ENCODE peak calls at places on chromosome X, in nine cellular contexts. One of them, this sample, is unnamed.

GRCh38 chrX:129188223-129188622 is 335.1 kb downstream of the SMARCA1 start:
- DNase-seq in uterus: no peak
- DNase-seq in stimulated activated CD8-positive, alpha-beta memory T cell treated with anti-CD3 and anti-CD28 coated beads, Interleukin-4, amount 100 ng/mL, for 1 hour: no peak
- DNase-seq in hepatic stellate cell: no peak
- DNase-seq in left cardiac atrium: no peak
- DNase-seq in astrocyte of the spinal cord: no peak
- DNase-seq in HS-5: no peak
- DNase-seq in T follicular helper cell: no peak
- DNase-seq in NCI-H82: no peak
- DNase-seq in this sample: no peak

GRCh38 chrX:40476958-40477357 is 103.8 kb upstream of the ATP6AP2 start:
- DNase-seq in uterus: no peak
- DNase-seq in stimulated activated CD8-positive, alpha-beta memory T cell treated with anti-CD3 and anti-CD28 coated beads, Interleukin-4, amount 100 ng/mL, for 1 hour: no peak
- DNase-seq in hepatic stellate cell: no peak
- DNase-seq in left cardiac atrium: no peak
- DNase-seq in astrocyte of the spinal cord: no peak
- DNase-seq in HS-5: no peak
- DNase-seq in T follicular helper cell: no peak
- DNase-seq in NCI-H82: peak; percentile 20
- DNase-seq in this sample: no peak

GRCh38 chrX:149618871-149619270 is 12.7 kb downstream of the TMEM185A start:
- DNase-seq in uterus: no peak
- DNase-seq in stimulated activated CD8-positive, alpha-beta memory T cell treated with anti-CD3 and anti-CD28 coated beads, Interleukin-4, amount 100 ng/mL, for 1 hour: no peak
- DNase-seq in hepatic stellate cell: no peak
- DNase-seq in left cardiac atrium: no peak
- DNase-seq in astrocyte of the spinal cord: no peak
- DNase-seq in HS-5: no peak
- DNase-seq in T follicular helper cell: no peak
- DNase-seq in NCI-H82: no peak
- DNase-seq in this sample: no peak

GRCh38 chrX:24282381-24283121 is 31.3 kb downstream of the SUPT20HL2 start:
- DNase-seq in uterus: no peak
- DNase-seq in stimulated activated CD8-positive, alpha-beta memory T cell treated with anti-CD3 and anti-CD28 coated beads, Interleukin-4, amount 100 ng/mL, for 1 hour: no peak
- DNase-seq in hepatic stellate cell: no peak
- DNase-seq in left cardiac atrium: no peak
- DNase-seq in astrocyte of the spinal cord: peak; percentile 31
- DNase-seq in HS-5: no peak
- DNase-seq in T follicular helper cell: no peak
- DNase-seq in NCI-H82: no peak
- DNase-seq in this sample: no peak

GRCh38 chrX:119181491-119181890 is 53.9 kb upstream of the KIAA1210 start:
- DNase-seq in uterus: no peak
- DNase-seq in stimulated activated CD8-positive, alpha-beta memory T cell treated with anti-CD3 and anti-CD28 coated beads, Interleukin-4, amount 100 ng/mL, for 1 hour: no peak
- DNase-seq in hepatic stellate cell: no peak
- DNase-seq in left cardiac atrium: no peak
- DNase-seq in astrocyte of the spinal cord: no peak
- DNase-seq in HS-5: no peak
- DNase-seq in T follicular helper cell: no peak
- DNase-seq in NCI-H82: peak; percentile 21
- DNase-seq in this sample: no peak

GRCh38 chrX:107721318-107721717 is 54.3 kb downstream of the TSC22D3 start:
- DNase-seq in uterus: no peak
- DNase-seq in stimulated activated CD8-positive, alpha-beta memory T cell treated with anti-CD3 and anti-CD28 coated beads, Interleukin-4, amount 100 ng/mL, for 1 hour: no peak
- DNase-seq in hepatic stellate cell: no peak
- DNase-seq in left cardiac atrium: no peak
- DNase-seq in astrocyte of the spinal cord: no peak
- DNase-seq in HS-5: no peak
- DNase-seq in T follicular helper cell: no peak
- DNase-seq in NCI-H82: no peak
- DNase-seq in this sample: no peak

GRCh38 chrX:149040873-149041535 is 464.1 kb downstream of the IDS start:
- DNase-seq in uterus: no peak
- DNase-seq in stimulated activated CD8-positive, alpha-beta memory T cell treated with anti-CD3 and anti-CD28 coated beads, Interleukin-4, amount 100 ng/mL, for 1 hour: no peak
- DNase-seq in hepatic stellate cell: no peak
- DNase-seq in left cardiac atrium: no peak
- DNase-seq in astrocyte of the spinal cord: peak; percentile 5
- DNase-seq in HS-5: no peak
- DNase-seq in T follicular helper cell: no peak
- DNase-seq in NCI-H82: peak; percentile 67
- DNase-seq in this sample: no peak

GRCh38 chrX:56343664-56344063 is 111.5 kb downstream of the KLF8 start:
- DNase-seq in uterus: no peak
- DNase-seq in stimulated activated CD8-positive, alpha-beta memory T cell treated with anti-CD3 and anti-CD28 coated beads, Interleukin-4, amount 100 ng/mL, for 1 hour: no peak
- DNase-seq in hepatic stellate cell: no peak
- DNase-seq in left cardiac atrium: no peak
- DNase-seq in astrocyte of the spinal cord: no peak
- DNase-seq in HS-5: no peak
- DNase-seq in T follicular helper cell: no peak
- DNase-seq in NCI-H82: no peak
- DNase-seq in this sample: no peak

GRCh38 chrX:123267220-123267619 is 83.1 kb downstream of the GRIA3 start:
- DNase-seq in uterus: no peak
- DNase-seq in stimulated activated CD8-positive, alpha-beta memory T cell treated with anti-CD3 and anti-CD28 coated beads, Interleukin-4, amount 100 ng/mL, for 1 hour: no peak
- DNase-seq in hepatic stellate cell: no peak
- DNase-seq in left cardiac atrium: no peak
- DNase-seq in astrocyte of the spinal cord: peak; percentile 40
- DNase-seq in HS-5: no peak
- DNase-seq in T follicular helper cell: no peak
- DNase-seq in NCI-H82: no peak
- DNase-seq in this sample: no peak

GRCh38 chrX:154008521-154008920 is 11.2 kb downstream of the IRAK1 start:
- DNase-seq in uterus: no peak
- DNase-seq in stimulated activated CD8-positive, alpha-beta memory T cell treated with anti-CD3 and anti-CD28 coated beads, Interleukin-4, amount 100 ng/mL, for 1 hour: no peak
- DNase-seq in hepatic stellate cell: no peak
- DNase-seq in left cardiac atrium: no peak
- DNase-seq in astrocyte of the spinal cord: no peak
- DNase-seq in HS-5: no peak
- DNase-seq in T follicular helper cell: no peak
- DNase-seq in NCI-H82: no peak
- DNase-seq in this sample: no peak

GRCh38 chrX:39815621-39816020 is 282.1 kb downstream of the BCOR start:
- DNase-seq in uterus: no peak
- DNase-seq in stimulated activated CD8-positive, alpha-beta memory T cell treated with anti-CD3 and anti-CD28 coated beads, Interleukin-4, amount 100 ng/mL, for 1 hour: no peak
- DNase-seq in hepatic stellate cell: no peak
- DNase-seq in left cardiac atrium: no peak
- DNase-seq in astrocyte of the spinal cord: no peak
- DNase-seq in HS-5: no peak
- DNase-seq in T follicular helper cell: no peak
- DNase-seq in NCI-H82: peak; percentile 77
- DNase-seq in this sample: no peak

GRCh38 chrX:73903941-73904340 is 340.9 kb downstream of the CHIC1 start:
- DNase-seq in uterus: no peak
- DNase-seq in stimulated activated CD8-positive, alpha-beta memory T cell treated with anti-CD3 and anti-CD28 coated beads, Interleukin-4, amount 100 ng/mL, for 1 hour: no peak
- DNase-seq in hepatic stellate cell: no peak
- DNase-seq in left cardiac atrium: no peak
- DNase-seq in astrocyte of the spinal cord: no peak
- DNase-seq in HS-5: no peak
- DNase-seq in T follicular helper cell: no peak
- DNase-seq in NCI-H82: no peak
- DNase-seq in this sample: no peak

GRCh38 chrX:77167993-77168392 is 279.2 kb upstream of the FGF16 start:
- DNase-seq in uterus: no peak
- DNase-seq in stimulated activated CD8-positive, alpha-beta memory T cell treated with anti-CD3 and anti-CD28 coated beads, Interleukin-4, amount 100 ng/mL, for 1 hour: no peak
- DNase-seq in hepatic stellate cell: no peak
- DNase-seq in left cardiac atrium: no peak
- DNase-seq in astrocyte of the spinal cord: no peak
- DNase-seq in HS-5: no peak
- DNase-seq in T follicular helper cell: no peak
- DNase-seq in NCI-H82: no peak
- DNase-seq in this sample: no peak

GRCh38 chrX:360496-361150 is 26.1 kb downstream of the PPP2R3B start:
- DNase-seq in uterus: no peak
- DNase-seq in stimulated activated CD8-positive, alpha-beta memory T cell treated with anti-CD3 and anti-CD28 coated beads, Interleukin-4, amount 100 ng/mL, for 1 hour: no peak
- DNase-seq in hepatic stellate cell: no peak
- DNase-seq in left cardiac atrium: no peak
- DNase-seq in astrocyte of the spinal cord: no peak
- DNase-seq in HS-5: no peak
- DNase-seq in T follicular helper cell: no peak
- DNase-seq in NCI-H82: no peak
- DNase-seq in this sample: no peak

GRCh38 chrX:111581086-111581485 is 69.6 kb downstream of the SERTM2 start:
- DNase-seq in uterus: no peak
- DNase-seq in stimulated activated CD8-positive, alpha-beta memory T cell treated with anti-CD3 and anti-CD28 coated beads, Interleukin-4, amount 100 ng/mL, for 1 hour: no peak
- DNase-seq in hepatic stellate cell: no peak
- DNase-seq in left cardiac atrium: no peak
- DNase-seq in astrocyte of the spinal cord: peak; percentile 12
- DNase-seq in HS-5: no peak
- DNase-seq in T follicular helper cell: no peak
- DNase-seq in NCI-H82: no peak
- DNase-seq in this sample: no peak

GRCh38 chrX:154784149-154784985 is 20.9 kb downstream of the MPP1 start:
- DNase-seq in uterus: no peak
- DNase-seq in stimulated activated CD8-positive, alpha-beta memory T cell treated with anti-CD3 and anti-CD28 coated beads, Interleukin-4, amount 100 ng/mL, for 1 hour: no peak
- DNase-seq in hepatic stellate cell: no peak
- DNase-seq in left cardiac atrium: no peak
- DNase-seq in astrocyte of the spinal cord: no peak
- DNase-seq in HS-5: no peak
- DNase-seq in T follicular helper cell: no peak
- DNase-seq in NCI-H82: no peak
- DNase-seq in this sample: no peak

GRCh38 chrX:39762266-39762841 is 335.4 kb downstream of the BCOR start:
- DNase-seq in uterus: no peak
- DNase-seq in stimulated activated CD8-positive, alpha-beta memory T cell treated with anti-CD3 and anti-CD28 coated beads, Interleukin-4, amount 100 ng/mL, for 1 hour: no peak
- DNase-seq in hepatic stellate cell: no peak
- DNase-seq in left cardiac atrium: no peak
- DNase-seq in astrocyte of the spinal cord: peak; percentile 90
- DNase-seq in HS-5: peak; percentile 16
- DNase-seq in T follicular helper cell: no peak
- DNase-seq in NCI-H82: no peak
- DNase-seq in this sample: no peak

GRCh38 chrX:49212209-49212608 is 12.2 kb upstream of the SYP start:
- DNase-seq in uterus: no peak
- DNase-seq in stimulated activated CD8-positive, alpha-beta memory T cell treated with anti-CD3 and anti-CD28 coated beads, Interleukin-4, amount 100 ng/mL, for 1 hour: no peak
- DNase-seq in hepatic stellate cell: no peak
- DNase-seq in left cardiac atrium: no peak
- DNase-seq in astrocyte of the spinal cord: no peak
- DNase-seq in HS-5: no peak
- DNase-seq in T follicular helper cell: no peak
- DNase-seq in NCI-H82: no peak
- DNase-seq in this sample: no peak

GRCh38 chrX:17590892-17591740 is 146.2 kb upstream of the SCML1 start:
- DNase-seq in uterus: peak; percentile 65
- DNase-seq in stimulated activated CD8-positive, alpha-beta memory T cell treated with anti-CD3 and anti-CD28 coated beads, Interleukin-4, amount 100 ng/mL, for 1 hour: no peak
- DNase-seq in hepatic stellate cell: no peak
- DNase-seq in left cardiac atrium: peak; percentile 44
- DNase-seq in astrocyte of the spinal cord: peak; percentile 80
- DNase-seq in HS-5: no peak
- DNase-seq in T follicular helper cell: peak; percentile 3
- DNase-seq in NCI-H82: peak; percentile 81
- DNase-seq in this sample: peak; percentile 57

GRCh38 chrX:31331045-31331444 is 259.2 kb upstream of the FTHL17 start:
- DNase-seq in uterus: no peak
- DNase-seq in stimulated activated CD8-positive, alpha-beta memory T cell treated with anti-CD3 and anti-CD28 coated beads, Interleukin-4, amount 100 ng/mL, for 1 hour: no peak
- DNase-seq in hepatic stellate cell: no peak
- DNase-seq in left cardiac atrium: no peak
- DNase-seq in astrocyte of the spinal cord: no peak
- DNase-seq in HS-5: no peak
- DNase-seq in T follicular helper cell: no peak
- DNase-seq in NCI-H82: no peak
- DNase-seq in this sample: no peak

GRCh38 chrX:78957768-78958130 is 12.6 kb downstream of the P2RY10 start:
- DNase-seq in uterus: no peak
- DNase-seq in stimulated activated CD8-positive, alpha-beta memory T cell treated with anti-CD3 and anti-CD28 coated beads, Interleukin-4, amount 100 ng/mL, for 1 hour: no peak
- DNase-seq in hepatic stellate cell: no peak
- DNase-seq in left cardiac atrium: no peak
- DNase-seq in astrocyte of the spinal cord: no peak
- DNase-seq in HS-5: no peak
- DNase-seq in T follicular helper cell: no peak
- DNase-seq in NCI-H82: no peak
- DNase-seq in this sample: no peak

GRCh38 chrX:153857348-153857903 is 27.1 kb upstream of the PDZD4 start:
- DNase-seq in uterus: no peak
- DNase-seq in stimulated activated CD8-positive, alpha-beta memory T cell treated with anti-CD3 and anti-CD28 coated beads, Interleukin-4, amount 100 ng/mL, for 1 hour: no peak
- DNase-seq in hepatic stellate cell: no peak
- DNase-seq in left cardiac atrium: no peak
- DNase-seq in astrocyte of the spinal cord: no peak
- DNase-seq in HS-5: no peak
- DNase-seq in T follicular helper cell: no peak
- DNase-seq in NCI-H82: peak; percentile 29
- DNase-seq in this sample: no peak

GRCh38 chrX:109629310-109629709 is 4.3 kb upstream of the KCNE5 start:
- DNase-seq in uterus: no peak
- DNase-seq in stimulated activated CD8-positive, alpha-beta memory T cell treated with anti-CD3 and anti-CD28 coated beads, Interleukin-4, amount 100 ng/mL, for 1 hour: no peak
- DNase-seq in hepatic stellate cell: no peak
- DNase-seq in left cardiac atrium: no peak
- DNase-seq in astrocyte of the spinal cord: peak; percentile 22
- DNase-seq in HS-5: no peak
- DNase-seq in T follicular helper cell: no peak
- DNase-seq in NCI-H82: peak; percentile 74
- DNase-seq in this sample: peak; percentile 18

GRCh38 chrX:23662853-23663252 is 4.4 kb upstream of the PRDX4 start:
- DNase-seq in uterus: no peak
- DNase-seq in stimulated activated CD8-positive, alpha-beta memory T cell treated with anti-CD3 and anti-CD28 coated beads, Interleukin-4, amount 100 ng/mL, for 1 hour: no peak
- DNase-seq in hepatic stellate cell: no peak
- DNase-seq in left cardiac atrium: no peak
- DNase-seq in astrocyte of the spinal cord: no peak
- DNase-seq in HS-5: no peak
- DNase-seq in T follicular helper cell: no peak
- DNase-seq in NCI-H82: no peak
- DNase-seq in this sample: no peak

This sample was measured in NCI-H774.